ENCODE peak calls at places on chromosomes 2 and 18, in four cellular contexts. F, W, S and Y are unnamed samples.

GRCh38 chr2:170930132-170931109 is 1.4 kb downstream of the GORASP2 start:
- DNase-seq in W (no peak), F (peak), S (no peak), Y (no peak)

GRCh38 chr2:98347298-98348065 is 1.2 kb downstream of the CNGA3 start:
- DNase-seq in F (no peak), S (no peak), W (no peak), Y (no peak)

GRCh38 chr18:3759099-3759498 is 309.1 kb downstream of the TGIF1 start:
- DNase-seq in S (no peak), F (no peak), W (no peak), Y (no peak)

GRCh38 chr2:179574061-179574519 is 287.3 kb downstream of the ZNF385B start:
- DNase-seq in S (no peak), F (no peak), W (peak), Y (no peak)

GRCh38 chr18:69490072-69490471 is 89.4 kb downstream of the DOK6 start:
- DNase-seq in F (no peak), S (no peak), W (no peak), Y (no peak)

GRCh38 chr2:74668087-74668486 is 14.0 kb downstream of the SEMA4F start:
- DNase-seq in F (no peak), W (no peak), S (no peak), Y (no peak)

GRCh38 chr2:237628482-237629187 is 1.2 kb downstream of the LRRFIP1 start:
- DNase-seq in W (no peak), S (no peak), F (no peak), Y (no peak)

GRCh38 chr2:100643906-100644501 is 81.2 kb downstream of the PDCL3 start:
- DNase-seq in F (no peak), W (no peak), S (no peak), Y (no peak)

GRCh38 chr2:54360055-54360792 is 95.9 kb upstream of the SPTBN1 start:
- DNase-seq in S (peak), F (peak), W (no peak), Y (peak)

GRCh38 chr2:16223481-16224177 is 283.3 kb downstream of the MYCN start:
- DNase-seq in S (no peak), W (no peak), F (no peak), Y (no peak)

GRCh38 chr18:48711651-48712486 is 173.0 kb downstream of the CTIF start:
- DNase-seq in F (peak), S (no peak), W (no peak), Y (no peak)

GRCh38 chr2:239831272-239831731 is 193.8 kb downstream of the NDUFA10 start:
- DNase-seq in F (no peak), W (no peak), S (peak), Y (no peak)

DNA sequence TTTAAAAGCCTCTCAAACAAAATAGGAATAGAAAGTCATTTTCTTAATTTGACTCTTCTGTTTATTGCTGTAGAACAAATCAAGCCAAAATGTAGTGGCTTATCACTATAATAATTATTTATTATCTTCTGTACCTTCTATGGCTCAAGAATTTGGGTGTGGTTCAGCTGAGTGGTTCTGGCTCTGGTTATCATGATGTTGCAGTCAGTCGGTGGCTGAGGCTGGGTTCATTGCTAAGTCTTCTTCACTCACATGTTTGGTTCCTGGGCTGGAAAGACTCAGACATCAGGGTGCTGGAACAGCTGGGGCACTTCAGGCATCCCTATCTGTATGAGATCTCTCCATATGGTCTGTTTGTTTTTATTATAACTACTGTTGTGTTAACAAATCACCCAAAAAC is 242.5 kb upstream of the FBXO11 start:
- DNase-seq in F (no peak), S (no peak), W (no peak), Y (no peak)
- TF ChIP-seq POLR2A in F (no peak), S (no peak), W (no peak), Y (no peak)

GRCh38 chr2:218284106-218284811 is 8.0 kb downstream of the TMBIM1 start:
- DNase-seq in W (no peak), F (peak), S (no peak), Y (peak)

GRCh38 chr2:218285604-218286003 is 6.7 kb downstream of the TMBIM1 start:
- DNase-seq in W (peak), F (peak), S (no peak), Y (peak)

GRCh38 chr2:218290316-218291261 is 1.7 kb downstream of the TMBIM1 start:
- DNase-seq in F (no peak), S (no peak), W (no peak), Y (no peak)

GRCh38 chr2:218289639-218290315 is 2.5 kb downstream of the TMBIM1 start:
- DNase-seq in S (no peak), F (peak), W (peak), Y (peak)

DNA sequence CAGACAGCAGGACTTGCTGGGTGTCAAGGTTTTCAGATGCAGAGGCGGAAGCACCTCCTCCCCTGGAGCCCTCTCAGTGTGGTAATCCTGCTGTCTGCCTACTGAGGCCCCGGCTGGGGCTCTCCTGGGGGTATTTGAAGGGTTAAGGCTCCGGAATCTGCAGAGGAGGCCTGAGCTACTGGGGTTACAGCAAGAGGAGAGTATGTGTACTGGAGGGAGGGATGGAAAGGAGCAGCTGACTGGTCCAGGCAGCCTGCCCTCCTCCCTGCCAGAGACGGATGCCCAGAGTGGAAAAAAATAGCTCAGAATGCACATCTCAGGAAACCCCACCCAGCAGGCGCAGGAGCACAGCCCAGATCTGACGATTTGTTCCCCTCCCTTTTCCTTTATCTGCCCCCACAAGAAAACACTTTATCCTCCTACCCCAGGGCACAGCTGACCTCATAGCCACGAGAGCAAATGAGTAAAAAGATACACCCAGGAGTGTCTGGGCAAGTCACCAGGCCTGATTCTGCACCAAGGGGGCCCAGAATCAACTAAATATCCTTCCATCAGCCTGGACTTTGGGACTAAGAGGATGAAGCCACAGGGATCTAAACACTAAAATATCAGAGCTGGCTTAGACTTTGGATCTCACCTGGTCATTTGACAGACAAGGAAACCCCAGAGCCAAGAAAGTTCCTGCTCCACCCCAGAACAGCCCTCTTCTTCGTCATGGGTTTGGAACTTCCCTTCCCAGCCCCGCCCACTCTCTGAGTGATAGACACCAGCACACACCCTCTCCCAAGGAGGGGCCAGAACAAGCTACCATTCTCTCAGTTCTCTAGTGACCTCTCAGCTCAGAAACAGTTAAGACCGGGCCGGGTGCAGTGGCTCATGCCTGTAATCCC is 5.5 kb downstream of the TMBIM1 start:
- DNase-seq in W (peak), S (peak), F (peak), Y (peak)
- TF ChIP-seq POLR2A in W (peak), S (no peak), F (no peak), Y (peak)

GRCh38 chr2:134685967-134686366 is 32.8 kb downstream of the TMEM163 start:
- DNase-seq in W (no peak), S (no peak), F (no peak), Y (no peak)

GRCh38 chr2:134681201-134681600 is 37.6 kb downstream of the TMEM163 start:
- DNase-seq in F (no peak), S (no peak), W (no peak), Y (no peak)

GRCh38 chr2:134682726-134683125 is 36.1 kb downstream of the TMEM163 start:
- DNase-seq in F (no peak), S (no peak), W (no peak), Y (no peak)

GRCh38 chr2:134679740-134680139 is 39.1 kb downstream of the TMEM163 start:
- DNase-seq in S (no peak), W (no peak), F (no peak), Y (no peak)

GRCh38 chr2:134683561-134684112 is 35.2 kb downstream of the TMEM163 start:
- DNase-seq in W (no peak), S (no peak), F (no peak), Y (no peak)
- TF ChIP-seq POLR2A in W (no peak), S (no peak), F (no peak), Y (no peak)

DNA sequence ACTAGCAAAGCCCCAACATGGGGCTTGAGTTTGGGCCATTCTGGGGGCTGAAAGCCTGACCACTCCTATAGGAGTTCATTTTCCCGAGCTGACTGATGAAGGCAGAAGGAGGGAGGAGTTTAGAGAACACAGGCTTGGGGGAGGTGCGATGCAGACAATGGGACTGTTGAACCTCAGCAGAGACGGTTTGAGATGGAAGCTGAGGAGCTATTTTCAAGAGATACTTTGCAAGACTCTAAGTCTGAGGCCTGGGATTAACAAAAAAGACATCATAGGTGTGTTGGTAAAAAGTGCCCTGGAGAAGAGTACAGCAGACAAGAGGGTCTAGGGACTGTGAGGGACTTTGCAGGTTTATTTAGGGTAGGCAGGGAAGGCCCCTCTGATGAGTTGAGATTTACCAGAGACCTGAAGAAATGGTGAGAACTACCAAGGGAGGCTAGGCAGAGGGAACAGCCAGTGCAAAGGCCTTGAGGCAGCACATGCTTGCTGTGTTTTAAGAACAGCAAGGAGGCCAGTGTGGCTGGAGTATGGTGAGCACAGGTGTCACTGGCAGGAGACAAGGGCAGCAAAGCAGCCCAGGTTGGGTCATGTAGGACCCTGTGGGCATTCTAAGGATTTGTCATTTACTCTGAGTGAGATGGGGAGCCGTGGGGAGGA is 31.6 kb downstream of the PCBP1 start:
- DNase-seq in S (no peak), F (no peak), W (no peak), Y (no peak)
- TF ChIP-seq POLR2A in S (no peak), F (no peak), W (no peak), Y (no peak)

GRCh38 chr2:121754851-121755236 is 607 bp upstream of the TSN start:
- DNase-seq in W (no peak), F (no peak), S (no peak), Y (no peak)

DNA sequence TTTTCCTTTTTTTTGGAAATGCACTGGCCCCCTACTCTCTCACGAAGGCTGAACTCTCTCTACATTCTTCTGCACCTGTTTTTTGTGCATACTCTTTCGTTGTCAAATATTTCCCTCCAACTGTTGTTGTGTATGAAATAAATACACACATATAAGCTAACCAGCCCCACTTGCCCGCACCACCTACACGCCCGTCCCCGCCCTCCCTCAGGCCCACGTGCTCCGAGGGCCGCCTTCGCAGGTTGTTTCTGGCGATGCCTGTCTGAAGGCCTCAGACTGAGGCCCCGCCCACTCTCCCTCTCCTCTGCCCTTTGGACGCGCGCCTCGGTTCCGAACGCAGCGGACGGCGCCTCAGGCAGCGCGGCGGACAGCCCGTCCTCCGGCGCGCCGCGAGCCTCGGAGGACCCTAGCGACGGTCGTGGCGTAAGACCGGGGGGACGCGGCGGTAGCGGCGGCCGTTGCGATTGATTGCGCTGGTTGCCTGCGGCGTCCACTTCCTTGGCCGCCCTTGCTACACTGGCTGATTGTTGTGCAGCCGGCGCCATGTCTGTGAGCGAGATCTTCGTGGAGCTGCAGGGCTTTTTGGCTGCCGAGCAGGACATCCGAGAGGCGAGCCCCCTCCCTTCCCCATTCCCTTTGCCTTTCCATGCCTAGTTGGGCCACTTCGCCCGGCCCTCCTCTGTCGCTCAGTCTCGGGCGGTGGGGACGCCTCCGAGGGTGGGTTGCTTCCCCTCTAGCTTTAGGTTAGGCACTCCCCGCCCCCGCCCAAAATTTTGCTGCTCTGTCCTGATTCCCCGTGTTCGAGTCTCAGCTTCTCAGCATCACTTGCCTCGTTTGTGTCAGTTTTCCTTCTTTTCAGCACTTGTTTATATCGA is at the start of gene TSN:
- DNase-seq in W (peak), S (peak), F (peak), Y (peak)
- TF ChIP-seq POLR2A in W (peak), S (peak), F (peak), Y (peak)